ENCODE peak calls at places on chromosomes 11 and 22, in eight cellular contexts. X, A, G, Y, S, E, H and D are unnamed samples.

GRCh38 chr11:1917523-1918435 is 1.7 kb upstream of the TNNT3 start:
- DNase-seq in X (no peak), A (no peak), G (peak; percentile 66), Y (no peak), S (no peak), E (no peak), H (peak; percentile 49), D (no peak)

GRCh38 chr11:1756791-1757771 is 6.6 kb downstream of the CTSD start:
- DNase-seq in X (no peak), A (no peak), G (no peak), Y (no peak), S (no peak), E (no peak), H (no peak), D (no peak)

GRCh38 chr11:116073854-116074837 is 569.9 kb upstream of the CADM1 start:
- DNase-seq in X (peak; percentile 70), A (no peak), G (peak; percentile 31), Y (no peak), S (no peak), E (no peak), H (no peak), D (no peak)

GRCh38 chr11:10688401-10688800 is 5.2 kb downstream of the IRAG1 start:
- DNase-seq in X (peak; percentile 82), A (no peak), G (no peak), Y (no peak), S (no peak), E (no peak), H (peak; percentile 38), D (no peak)

GRCh38 chr11:28966951-28967350 is 858.8 kb downstream of the METTL15 start:
- DNase-seq in X (peak; percentile 39), A (no peak), G (no peak), Y (no peak), S (no peak), E (no peak), H (no peak), D (no peak)

GRCh38 chr11:134978388-134979088 is 566.5 kb upstream of the B3GAT1 start:
- DNase-seq in X (no peak), A (peak; percentile 19), G (no peak), Y (no peak), S (peak; percentile 51), E (no peak), H (peak; percentile 29), D (no peak)

GRCh38 chr11:575324-575995 is 810 bp upstream of the PHRF1 start:
- DNase-seq in X (no peak), A (peak; percentile 34), G (no peak), Y (peak; percentile 55), S (no peak), E (no peak), H (peak; percentile 74), D (no peak)

GRCh38 chr11:119796363-119797060 is 67.5 kb upstream of the NECTIN1 start:
- DNase-seq in X (no peak), A (no peak), G (no peak), Y (no peak), S (no peak), E (no peak), H (no peak), D (no peak)

GRCh38 chr11:88354909-88355308 is 17.4 kb upstream of the CTSC start:
- DNase-seq in X (no peak), A (no peak), G (no peak), Y (no peak), S (no peak), E (no peak), H (no peak), D (no peak)

GRCh38 chr11:119470316-119471266 is 47.6 kb upstream of the THY1 start:
- DNase-seq in X (peak; percentile 97), A (no peak), G (no peak), Y (no peak), S (peak; percentile 77), E (no peak), H (no peak), D (no peak)

GRCh38 chr22:49789289-49790141 is 38.2 kb downstream of the BRD1 start:
- DNase-seq in X (no peak), A (no peak), G (no peak), Y (peak; percentile 57), S (no peak), E (peak; percentile 40), H (no peak), D (no peak)

GRCh38 chr22:46947516-46948260 is 185.2 kb downstream of the TBC1D22A start:
- DNase-seq in X (no peak), A (peak; percentile 59), G (no peak), Y (no peak), S (peak; percentile 49), E (no peak), H (no peak), D (no peak)

GRCh38 chr22:39405346-39406085 is 5.9 kb downstream of the TAB1 start:
- DNase-seq in X (peak; percentile 85), A (no peak), G (no peak), Y (peak; percentile 54), S (no peak), E (no peak), H (no peak), D (no peak)

GRCh38 chr11:108561535-108561991 is 32.0 kb downstream of the EXPH5 start:
- DNase-seq in X (peak; percentile 82), A (no peak), G (no peak), Y (no peak), S (peak; percentile 34), E (no peak), H (no peak), D (no peak)

GRCh38 chr11:3213659-3214419 is 4.8 kb downstream of the MRGPRG start:
- DNase-seq in X (no peak), A (no peak), G (no peak), Y (no peak), S (no peak), E (no peak), H (peak; percentile 29), D (no peak)

GRCh38 chr11:32312865-32313403 is 122.4 kb downstream of the WT1 start:
- DNase-seq in X (peak; percentile 50), A (peak; percentile 13), G (no peak), Y (peak; percentile 69), S (no peak), E (no peak), H (peak; percentile 39), D (no peak)

GRCh38 chr11:10777393-10777793 is 26.3 kb downstream of the CTR9 start:
- DNase-seq in X (no peak), A (no peak), G (no peak), Y (no peak), S (no peak), E (no peak), H (no peak), D (no peak)

GRCh38 chr11:63443714-63444113 is 47.3 kb downstream of the PLAAT5 start:
- DNase-seq in X (no peak), A (no peak), G (no peak), Y (no peak), S (no peak), E (no peak), H (no peak), D (no peak)
- TF ChIP-seq CTCF in X (no peak), A (no peak), G (no peak), Y (no peak), S (no peak), E (no peak), H (no peak), D (no peak)

GRCh38 chr11:46446343-46446751 is 54.8 kb upstream of the CHRM4 start:
- DNase-seq in X (peak; percentile 23), A (no peak), G (no peak), Y (no peak), S (no peak), E (no peak), H (no peak), D (no peak)
- TF ChIP-seq CTCF in X (peak; percentile 22), A (no peak), G (no peak), Y (no peak), S (peak; percentile 54), E (no peak), H (no peak), D (no peak)

GRCh38 chr11:93648168-93648567 is 13.3 kb upstream of the CEP295 start:
- DNase-seq in X (peak; percentile 13), A (no peak), G (no peak), Y (no peak), S (no peak), E (no peak), H (no peak), D (no peak)
- TF ChIP-seq CTCF in X (no peak), A (no peak), G (no peak), Y (no peak), S (peak; percentile 57), E (peak; percentile 51), H (peak; percentile 16), D (no peak)

GRCh38 chr11:126543691-126544090 is 188.2 kb downstream of the ST3GAL4 start:
- DNase-seq in X (no peak), A (no peak), G (no peak), Y (no peak), S (no peak), E (no peak), H (no peak), D (no peak)
- TF ChIP-seq CTCF in X (no peak), A (no peak), G (no peak), Y (no peak), S (no peak), E (no peak), H (no peak), D (no peak)

DNA sequence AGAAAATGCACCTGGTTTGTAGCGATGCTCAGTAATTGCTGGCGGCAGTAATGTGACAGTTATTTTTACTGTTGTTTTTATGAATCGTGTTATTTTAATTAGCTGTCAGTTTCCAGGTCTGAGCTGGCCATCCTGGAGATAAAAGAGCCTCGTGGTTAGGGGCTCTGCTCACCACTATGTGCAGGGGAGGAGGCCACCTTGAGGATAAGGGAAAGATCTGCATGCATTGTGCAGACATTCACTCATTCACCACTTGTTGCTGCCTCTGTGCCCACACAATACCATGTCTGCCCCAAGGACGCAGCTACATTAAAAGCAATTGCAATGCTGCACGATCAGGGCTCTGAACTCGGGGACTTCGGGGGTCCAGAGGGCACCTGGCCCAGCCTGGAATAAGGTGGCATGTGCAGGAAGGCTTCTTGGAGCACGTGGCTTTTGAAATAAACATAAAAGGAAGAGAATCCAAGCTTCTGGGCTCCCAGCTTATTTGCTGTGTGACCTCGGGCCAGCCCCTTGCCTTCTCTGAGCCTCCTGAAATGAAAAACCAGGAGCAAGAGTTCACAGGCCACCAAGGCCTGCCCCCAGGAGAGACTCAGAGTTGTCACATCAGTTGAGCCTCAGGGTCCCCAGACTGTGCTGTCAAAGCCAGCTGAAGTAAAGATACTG is 44.7 kb upstream of the SHISAL1 start:
- DNase-seq in X (no peak), A (no peak), G (no peak), Y (no peak), S (no peak), E (no peak), H (no peak), D (no peak)
- TF ChIP-seq CTCF in X (no peak), A (no peak), G (no peak), Y (no peak), S (no peak), E (no peak), H (no peak), D (no peak)